ENCODE peak calls at places on chromosomes 3 and 15, in seven cellular contexts. E is SW480; Y is cardiac muscle cell; L is sciatic nerve; V is effector memory CD8-positive, alpha-beta T cell; H is astrocyte of the hippocampus; C is HuH-7. F is an unnamed sample.

GRCh38 chr3:30198162-30198561 is 408.2 kb upstream of the TGFBR2 start:
- DNase-seq in E (no peak), Y (peak), L (no peak), V (no peak), H (no peak), C (no peak), F (no peak)

GRCh38 chr15:99322643-99323405 is 71.5 kb downstream of the LRRC28 start:
- DNase-seq in E (no peak), Y (no peak), L (no peak), V (no peak), H (no peak), C (no peak), F (no peak)

GRCh38 chr15:42577514-42578031 is 2.2 kb downstream of the STARD9 start:
- DNase-seq in E (no peak), Y (no peak), L (no peak), V (no peak), H (peak), C (no peak), F (no peak)

GRCh38 chr15:92963794-92964193 is 63.7 kb downstream of the CHD2 start:
- DNase-seq in E (no peak), Y (no peak), L (no peak), V (no peak), H (no peak), C (no peak), F (no peak)

GRCh38 chr15:40219801-40220200 is 19.1 kb upstream of the PAK6 start:
- DNase-seq in E (no peak), Y (no peak), L (no peak), V (no peak), H (no peak), C (no peak), F (no peak)

GRCh38 chr15:29141206-29141907 is 128.3 kb downstream of the NSMCE3 start:
- DNase-seq in E (no peak), Y (no peak), L (no peak), V (no peak), H (no peak), C (no peak), F (no peak)

GRCh38 chr3:160331127-160331937 is 67.7 kb downstream of the IFT80 start:
- DNase-seq in E (peak), Y (no peak), L (no peak), V (no peak), H (peak), C (no peak), F (peak)

GRCh38 chr3:186464424-186465093 is 79.6 kb downstream of the CRYGS start:
- DNase-seq in E (peak), Y (no peak), L (no peak), V (no peak), H (no peak), C (peak), F (no peak)

GRCh38 chr3:49668414-49668797 is 5.7 kb upstream of the APEH start:
- DNase-seq in E (peak), Y (no peak), L (no peak), V (no peak), H (peak), C (peak), F (no peak)

GRCh38 chr3:109385442-109386318 is 48.3 kb upstream of the DPPA4 start:
- DNase-seq in E (no peak), Y (no peak), L (no peak), V (no peak), H (no peak), C (no peak), F (no peak)

GRCh38 chr15:62066663-62067447 is at the start of gene C2CD4A:
- DNase-seq in E (peak), Y (peak), L (peak), V (peak), H (peak), C (peak), F (no peak)

GRCh38 chr3:13077431-13078157 is 4.4 kb upstream of the IQSEC1 start:
- DNase-seq in E (peak), Y (no peak), L (no peak), V (no peak), H (peak), C (no peak), F (no peak)

GRCh38 chr15:77547801-77548607 is 84.7 kb downstream of the LINGO1 start:
- DNase-seq in E (no peak), Y (no peak), L (no peak), V (no peak), H (no peak), C (no peak), F (no peak)

GRCh38 chr3:58991623-58992022 is 58.2 kb downstream of the CFAP20DC start:
- DNase-seq in E (no peak), Y (no peak), L (no peak), V (no peak), H (no peak), C (no peak), F (no peak)

GRCh38 chr15:67004142-67004541 is 61.3 kb upstream of the SMAD3 start:
- DNase-seq in E (no peak), Y (no peak), L (no peak), V (no peak), H (no peak), C (no peak), F (no peak)

GRCh38 chr3:126117786-126118185 is 33.9 kb upstream of the SLC41A3 start:
- DNase-seq in E (no peak), Y (no peak), L (peak), V (no peak), H (no peak), C (no peak), F (no peak)

GRCh38 chr3:33030802-33031201 is 66.1 kb downstream of the GLB1 start:
- DNase-seq in E (peak), Y (no peak), L (no peak), V (peak), H (no peak), C (peak), F (no peak)

GRCh38 chr15:77027111-77027696 is 32.3 kb downstream of the PSTPIP1 start:
- DNase-seq in E (no peak), Y (no peak), L (peak), V (no peak), H (no peak), C (no peak), F (no peak)

GRCh38 chr3:170585937-170586310 is at the start of gene SLC7A14:
- DNase-seq in E (no peak), Y (peak), L (no peak), V (no peak), H (peak), C (no peak), F (no peak)

GRCh38 chr15:93861413-93861812 is 369.9 kb upstream of the MCTP2 start:
- DNase-seq in E (no peak), Y (no peak), L (no peak), V (no peak), H (no peak), C (no peak), F (no peak)

GRCh38 chr3:12681586-12682371 is 17.9 kb upstream of the RAF1 start:
- DNase-seq in E (no peak), Y (no peak), L (no peak), V (no peak), H (peak), C (no peak), F (no peak)

GRCh38 chr15:91182096-91182495 is 82.0 kb downstream of the SV2B start:
- DNase-seq in E (no peak), Y (peak), L (no peak), V (no peak), H (no peak), C (no peak), F (no peak)

GRCh38 chr3:17179381-17180205 is 294.8 kb downstream of the PLCL2 start:
- DNase-seq in E (no peak), Y (peak), L (no peak), V (no peak), H (peak), C (no peak), F (no peak)

GRCh38 chr15:67175643-67176071 is 78.8 kb downstream of the AAGAB start:
- DNase-seq in E (no peak), Y (no peak), L (peak), V (no peak), H (no peak), C (peak), F (no peak)

GRCh38 chr3:150970665-150971327 is 1.7 kb downstream of the CLRN1 start:
- DNase-seq in E (peak), Y (no peak), L (no peak), V (no peak), H (peak), C (no peak), F (peak)

GRCh38 chr3:85821130-85821756 is 862.5 kb downstream of the CADM2 start:
- DNase-seq in E (peak), Y (peak), L (no peak), V (no peak), H (peak), C (peak), F (peak)

GRCh38 chr15:51589881-51590570 is 32.5 kb downstream of the DMXL2 start:
- DNase-seq in E (no peak), Y (no peak), L (no peak), V (no peak), H (no peak), C (no peak), F (no peak)

GRCh38 chr15:35393403-35393802 is 152.6 kb downstream of the DPH6 start:
- DNase-seq in E (no peak), Y (no peak), L (no peak), V (no peak), H (no peak), C (no peak), F (peak)

GRCh38 chr3:159852821-159853505 is 135.7 kb upstream of the IL12A start:
- DNase-seq in E (peak), Y (peak), L (peak), V (no peak), H (peak), C (no peak), F (peak)

GRCh38 chr3:24343084-24343783 is 151.4 kb downstream of the THRB start:
- DNase-seq in E (peak), Y (no peak), L (no peak), V (no peak), H (no peak), C (no peak), F (no peak)

GRCh38 chr15:99440029-99440428 is 125.8 kb upstream of the MEF2A start:
- DNase-seq in E (no peak), Y (no peak), L (no peak), V (no peak), H (no peak), C (no peak), F (no peak)

GRCh38 chr3:180932819-180933218 is 20.3 kb downstream of the FXR1 start:
- DNase-seq in E (no peak), Y (no peak), L (no peak), V (no peak), H (no peak), C (no peak), F (no peak)

GRCh38 chr3:126419151-126419703 is 24.5 kb downstream of the CFAP100 start:
- DNase-seq in E (no peak), Y (no peak), L (peak), V (no peak), H (no peak), C (no peak), F (no peak)

GRCh38 chr3:55416381-55416821 is 70.7 kb downstream of the WNT5A start:
- DNase-seq in E (peak), Y (no peak), L (no peak), V (no peak), H (peak), C (no peak), F (peak)

GRCh38 chr15:38486946-38487345 is 33.0 kb downstream of the FAM98B start:
- DNase-seq in E (peak), Y (no peak), L (no peak), V (no peak), H (no peak), C (no peak), F (peak)

GRCh38 chr3:157369712-157370447 is 66.8 kb upstream of the PTX3 start:
- DNase-seq in E (no peak), Y (no peak), L (no peak), V (no peak), H (no peak), C (no peak), F (no peak)

GRCh38 chr3:13815088-13815683 is 64.7 kb downstream of the WNT7A start:
- DNase-seq in E (no peak), Y (no peak), L (no peak), V (no peak), H (no peak), C (no peak), F (no peak)

GRCh38 chr3:115790759-115791158 is 167.4 kb downstream of the GAP43 start:
- DNase-seq in E (peak), Y (no peak), L (no peak), V (no peak), H (peak), C (peak), F (peak)

GRCh38 chr3:78660958-78661357 is 1106.8 kb downstream of the ROBO1 start:
- DNase-seq in E (no peak), Y (no peak), L (no peak), V (no peak), H (no peak), C (no peak), F (no peak)